ENCODE peak calls at places on chromosome 10, in eight cellular contexts. One of them, this sample, is unnamed.

GRCh38 chr10:124455441-124455840 is 5.6 kb upstream of the NKX1-2 start:
- DNase-seq in A172: no peak
- DNase-seq in Panc1: no peak
- DNase-seq in left lung: no peak
- DNase-seq in ACHN: no peak
- DNase-seq in stimulated activated CD8-positive, alpha-beta memory T cell treated with anti-CD3 and anti-CD28 coated beads, Interleukin-15, amount 100 ng/mL, for 48 hours: no peak
- DNase-seq in T1000: no peak
- DNase-seq in choroid plexus epithelial cell: no peak
- DNase-seq in this sample: no peak

GRCh38 chr10:29532256-29532878 is 102.4 kb downstream of the SVIL start:
- DNase-seq in A172: no peak
- DNase-seq in Panc1: no peak
- DNase-seq in left lung: no peak
- DNase-seq in ACHN: no peak
- DNase-seq in stimulated activated CD8-positive, alpha-beta memory T cell treated with anti-CD3 and anti-CD28 coated beads, Interleukin-15, amount 100 ng/mL, for 48 hours: no peak
- DNase-seq in T1000: no peak
- DNase-seq in choroid plexus epithelial cell: no peak
- DNase-seq in this sample: no peak

GRCh38 chr10:69201045-69201444 is 19.1 kb upstream of the HKDC1 start:
- DNase-seq in A172: peak
- DNase-seq in Panc1: no peak
- DNase-seq in left lung: no peak
- DNase-seq in ACHN: no peak
- DNase-seq in stimulated activated CD8-positive, alpha-beta memory T cell treated with anti-CD3 and anti-CD28 coated beads, Interleukin-15, amount 100 ng/mL, for 48 hours: no peak
- DNase-seq in T1000: no peak
- DNase-seq in choroid plexus epithelial cell: peak
- DNase-seq in this sample: no peak

GRCh38 chr10:4006051-4006450 is 221.0 kb upstream of the KLF6 start:
- DNase-seq in A172: no peak
- DNase-seq in Panc1: no peak
- DNase-seq in left lung: no peak
- DNase-seq in ACHN: no peak
- DNase-seq in stimulated activated CD8-positive, alpha-beta memory T cell treated with anti-CD3 and anti-CD28 coated beads, Interleukin-15, amount 100 ng/mL, for 48 hours: no peak
- DNase-seq in T1000: no peak
- DNase-seq in choroid plexus epithelial cell: no peak
- DNase-seq in this sample: no peak

GRCh38 chr10:73931767-73932624 is 21.1 kb downstream of the PLAU start:
- DNase-seq in A172: peak
- DNase-seq in Panc1: no peak
- DNase-seq in left lung: no peak
- DNase-seq in ACHN: no peak
- DNase-seq in stimulated activated CD8-positive, alpha-beta memory T cell treated with anti-CD3 and anti-CD28 coated beads, Interleukin-15, amount 100 ng/mL, for 48 hours: peak
- DNase-seq in T1000: no peak
- DNase-seq in choroid plexus epithelial cell: no peak
- DNase-seq in this sample: no peak

GRCh38 chr10:33139191-33139646 is 181.2 kb upstream of the ITGB1 start:
- DNase-seq in A172: no peak
- DNase-seq in Panc1: no peak
- DNase-seq in left lung: no peak
- DNase-seq in ACHN: no peak
- DNase-seq in stimulated activated CD8-positive, alpha-beta memory T cell treated with anti-CD3 and anti-CD28 coated beads, Interleukin-15, amount 100 ng/mL, for 48 hours: peak
- DNase-seq in T1000: no peak
- DNase-seq in choroid plexus epithelial cell: no peak
- DNase-seq in this sample: no peak

GRCh38 chr10:110410329-110411046 is 87.2 kb upstream of the DUSP5 start:
- DNase-seq in A172: peak
- DNase-seq in Panc1: no peak
- DNase-seq in left lung: peak
- DNase-seq in ACHN: peak
- DNase-seq in stimulated activated CD8-positive, alpha-beta memory T cell treated with anti-CD3 and anti-CD28 coated beads, Interleukin-15, amount 100 ng/mL, for 48 hours: no peak
- DNase-seq in T1000: peak
- DNase-seq in choroid plexus epithelial cell: peak
- DNase-seq in this sample: no peak

GRCh38 chr10:89332092-89332633 is 4.4 kb downstream of the IFIT3 start:
- DNase-seq in A172: no peak
- DNase-seq in Panc1: no peak
- DNase-seq in left lung: no peak
- DNase-seq in ACHN: peak
- DNase-seq in stimulated activated CD8-positive, alpha-beta memory T cell treated with anti-CD3 and anti-CD28 coated beads, Interleukin-15, amount 100 ng/mL, for 48 hours: no peak
- DNase-seq in T1000: no peak
- DNase-seq in choroid plexus epithelial cell: peak
- DNase-seq in this sample: no peak

GRCh38 chr10:70832852-70833542 is 17.2 kb downstream of the SGPL1 start:
- DNase-seq in A172: peak
- DNase-seq in Panc1: no peak
- DNase-seq in left lung: no peak
- DNase-seq in ACHN: peak
- DNase-seq in stimulated activated CD8-positive, alpha-beta memory T cell treated with anti-CD3 and anti-CD28 coated beads, Interleukin-15, amount 100 ng/mL, for 48 hours: no peak
- DNase-seq in T1000: no peak
- DNase-seq in choroid plexus epithelial cell: peak
- DNase-seq in this sample: no peak

GRCh38 chr10:112732277-112732891 is 217.7 kb upstream of the TCF7L2 start:
- DNase-seq in A172: peak
- DNase-seq in Panc1: no peak
- DNase-seq in left lung: no peak
- DNase-seq in ACHN: no peak
- DNase-seq in stimulated activated CD8-positive, alpha-beta memory T cell treated with anti-CD3 and anti-CD28 coated beads, Interleukin-15, amount 100 ng/mL, for 48 hours: no peak
- DNase-seq in T1000: peak
- DNase-seq in choroid plexus epithelial cell: no peak
- DNase-seq in this sample: no peak

GRCh38 chr10:35517431-35518181 is 87.5 kb upstream of the GJD4 start:
- DNase-seq in A172: no peak
- DNase-seq in Panc1: no peak
- DNase-seq in left lung: no peak
- DNase-seq in ACHN: no peak
- DNase-seq in stimulated activated CD8-positive, alpha-beta memory T cell treated with anti-CD3 and anti-CD28 coated beads, Interleukin-15, amount 100 ng/mL, for 48 hours: no peak
- DNase-seq in T1000: no peak
- DNase-seq in choroid plexus epithelial cell: peak
- DNase-seq in this sample: no peak

GRCh38 chr10:86348321-86349210 is 18.0 kb downstream of the GRID1 start:
- DNase-seq in A172: no peak
- DNase-seq in Panc1: no peak
- DNase-seq in left lung: peak
- DNase-seq in ACHN: no peak
- DNase-seq in stimulated activated CD8-positive, alpha-beta memory T cell treated with anti-CD3 and anti-CD28 coated beads, Interleukin-15, amount 100 ng/mL, for 48 hours: no peak
- DNase-seq in T1000: no peak
- DNase-seq in choroid plexus epithelial cell: peak
- DNase-seq in this sample: peak

GRCh38 chr10:123135415-123136141 is at the start of gene HMX3:
- DNase-seq in A172: no peak
- DNase-seq in Panc1: no peak
- DNase-seq in left lung: no peak
- DNase-seq in ACHN: no peak
- DNase-seq in stimulated activated CD8-positive, alpha-beta memory T cell treated with anti-CD3 and anti-CD28 coated beads, Interleukin-15, amount 100 ng/mL, for 48 hours: no peak
- DNase-seq in T1000: peak
- DNase-seq in choroid plexus epithelial cell: no peak
- DNase-seq in this sample: no peak

GRCh38 chr10:112140110-112140755 is 43.3 kb downstream of the GPAM start:
- DNase-seq in A172: peak
- DNase-seq in Panc1: peak
- DNase-seq in left lung: peak
- DNase-seq in ACHN: peak
- DNase-seq in stimulated activated CD8-positive, alpha-beta memory T cell treated with anti-CD3 and anti-CD28 coated beads, Interleukin-15, amount 100 ng/mL, for 48 hours: peak
- DNase-seq in T1000: peak
- DNase-seq in choroid plexus epithelial cell: peak
- DNase-seq in this sample: peak

GRCh38 chr10:96512997-96513685 is 585 bp downstream of the TLL2 start:
- DNase-seq in A172: no peak
- DNase-seq in Panc1: no peak
- DNase-seq in left lung: peak
- DNase-seq in ACHN: peak
- DNase-seq in stimulated activated CD8-positive, alpha-beta memory T cell treated with anti-CD3 and anti-CD28 coated beads, Interleukin-15, amount 100 ng/mL, for 48 hours: no peak
- DNase-seq in T1000: no peak
- DNase-seq in choroid plexus epithelial cell: peak
- DNase-seq in this sample: no peak

GRCh38 chr10:99346247-99346646 is 17.1 kb downstream of the CNNM1 start:
- DNase-seq in A172: peak
- DNase-seq in Panc1: no peak
- DNase-seq in left lung: no peak
- DNase-seq in ACHN: peak
- DNase-seq in stimulated activated CD8-positive, alpha-beta memory T cell treated with anti-CD3 and anti-CD28 coated beads, Interleukin-15, amount 100 ng/mL, for 48 hours: no peak
- DNase-seq in T1000: peak
- DNase-seq in choroid plexus epithelial cell: peak
- DNase-seq in this sample: no peak

GRCh38 chr10:132637477-132638129 is 100.0 kb downstream of the INPP5A start:
- DNase-seq in A172: peak
- DNase-seq in Panc1: peak
- DNase-seq in left lung: no peak
- DNase-seq in ACHN: peak
- DNase-seq in stimulated activated CD8-positive, alpha-beta memory T cell treated with anti-CD3 and anti-CD28 coated beads, Interleukin-15, amount 100 ng/mL, for 48 hours: no peak
- DNase-seq in T1000: peak
- DNase-seq in choroid plexus epithelial cell: peak
- DNase-seq in this sample: no peak

GRCh38 chr10:84499846-84500245 is 171.5 kb downstream of the CCSER2 start:
- DNase-seq in A172: no peak
- DNase-seq in Panc1: no peak
- DNase-seq in left lung: no peak
- DNase-seq in ACHN: no peak
- DNase-seq in stimulated activated CD8-positive, alpha-beta memory T cell treated with anti-CD3 and anti-CD28 coated beads, Interleukin-15, amount 100 ng/mL, for 48 hours: no peak
- DNase-seq in T1000: no peak
- DNase-seq in choroid plexus epithelial cell: peak
- DNase-seq in this sample: no peak

GRCh38 chr10:84423729-84424128 is 95.3 kb downstream of the CCSER2 start:
- DNase-seq in A172: no peak
- DNase-seq in Panc1: no peak
- DNase-seq in left lung: no peak
- DNase-seq in ACHN: no peak
- DNase-seq in stimulated activated CD8-positive, alpha-beta memory T cell treated with anti-CD3 and anti-CD28 coated beads, Interleukin-15, amount 100 ng/mL, for 48 hours: no peak
- DNase-seq in T1000: no peak
- DNase-seq in choroid plexus epithelial cell: peak
- DNase-seq in this sample: no peak

GRCh38 chr10:107966817-107967216 is 802.3 kb upstream of the SORCS1 start:
- DNase-seq in A172: no peak
- DNase-seq in Panc1: no peak
- DNase-seq in left lung: no peak
- DNase-seq in ACHN: no peak
- DNase-seq in stimulated activated CD8-positive, alpha-beta memory T cell treated with anti-CD3 and anti-CD28 coated beads, Interleukin-15, amount 100 ng/mL, for 48 hours: no peak
- DNase-seq in T1000: no peak
- DNase-seq in choroid plexus epithelial cell: peak
- DNase-seq in this sample: no peak

GRCh38 chr10:22505923-22506685 is 160.8 kb downstream of the SPAG6 start:
- DNase-seq in A172: peak
- DNase-seq in Panc1: no peak
- DNase-seq in left lung: peak
- DNase-seq in ACHN: no peak
- DNase-seq in stimulated activated CD8-positive, alpha-beta memory T cell treated with anti-CD3 and anti-CD28 coated beads, Interleukin-15, amount 100 ng/mL, for 48 hours: peak
- DNase-seq in T1000: no peak
- DNase-seq in choroid plexus epithelial cell: no peak
- DNase-seq in this sample: peak

GRCh38 chr10:46297406-46298204 is 10.8 kb downstream of the ANTXRL start:
- DNase-seq in A172: no peak
- DNase-seq in Panc1: no peak
- DNase-seq in left lung: no peak
- DNase-seq in ACHN: no peak
- DNase-seq in stimulated activated CD8-positive, alpha-beta memory T cell treated with anti-CD3 and anti-CD28 coated beads, Interleukin-15, amount 100 ng/mL, for 48 hours: no peak
- DNase-seq in T1000: no peak
- DNase-seq in choroid plexus epithelial cell: no peak
- DNase-seq in this sample: no peak

GRCh38 chr10:117186832-117187615 is 10.3 kb upstream of the KCNK18 start:
- DNase-seq in A172: peak
- DNase-seq in Panc1: no peak
- DNase-seq in left lung: no peak
- DNase-seq in ACHN: peak
- DNase-seq in stimulated activated CD8-positive, alpha-beta memory T cell treated with anti-CD3 and anti-CD28 coated beads, Interleukin-15, amount 100 ng/mL, for 48 hours: no peak
- DNase-seq in T1000: no peak
- DNase-seq in choroid plexus epithelial cell: peak
- DNase-seq in this sample: no peak

GRCh38 chr10:114278140-114278883 is 39.3 kb downstream of the VWA2 start:
- DNase-seq in A172: no peak
- DNase-seq in Panc1: no peak
- DNase-seq in left lung: no peak
- DNase-seq in ACHN: no peak
- DNase-seq in stimulated activated CD8-positive, alpha-beta memory T cell treated with anti-CD3 and anti-CD28 coated beads, Interleukin-15, amount 100 ng/mL, for 48 hours: no peak
- DNase-seq in T1000: no peak
- DNase-seq in choroid plexus epithelial cell: no peak
- DNase-seq in this sample: no peak

GRCh38 chr10:86299562-86299961 is 67.0 kb downstream of the GRID1 start:
- DNase-seq in A172: no peak
- DNase-seq in Panc1: no peak
- DNase-seq in left lung: no peak
- DNase-seq in ACHN: no peak
- DNase-seq in stimulated activated CD8-positive, alpha-beta memory T cell treated with anti-CD3 and anti-CD28 coated beads, Interleukin-15, amount 100 ng/mL, for 48 hours: no peak
- DNase-seq in T1000: no peak
- DNase-seq in choroid plexus epithelial cell: no peak
- DNase-seq in this sample: no peak

GRCh38 chr10:67609996-67610793 is 85.8 kb downstream of the CTNNA3 start:
- DNase-seq in A172: no peak
- DNase-seq in Panc1: no peak
- DNase-seq in left lung: no peak
- DNase-seq in ACHN: no peak
- DNase-seq in stimulated activated CD8-positive, alpha-beta memory T cell treated with anti-CD3 and anti-CD28 coated beads, Interleukin-15, amount 100 ng/mL, for 48 hours: no peak
- DNase-seq in T1000: no peak
- DNase-seq in choroid plexus epithelial cell: peak
- DNase-seq in this sample: no peak

GRCh38 chr10:52526251-52526823 is 212.3 kb downstream of the DKK1 start:
- DNase-seq in A172: peak
- DNase-seq in Panc1: no peak
- DNase-seq in left lung: no peak
- DNase-seq in ACHN: no peak
- DNase-seq in stimulated activated CD8-positive, alpha-beta memory T cell treated with anti-CD3 and anti-CD28 coated beads, Interleukin-15, amount 100 ng/mL, for 48 hours: no peak
- DNase-seq in T1000: no peak
- DNase-seq in choroid plexus epithelial cell: peak
- DNase-seq in this sample: no peak

GRCh38 chr10:25222085-25222660 is 47.4 kb downstream of the GPR158 start:
- DNase-seq in A172: no peak
- DNase-seq in Panc1: no peak
- DNase-seq in left lung: no peak
- DNase-seq in ACHN: no peak
- DNase-seq in stimulated activated CD8-positive, alpha-beta memory T cell treated with anti-CD3 and anti-CD28 coated beads, Interleukin-15, amount 100 ng/mL, for 48 hours: no peak
- DNase-seq in T1000: no peak
- DNase-seq in choroid plexus epithelial cell: no peak
- DNase-seq in this sample: no peak

GRCh38 chr10:124568339-124568738 is 106.7 kb downstream of the LHPP start:
- DNase-seq in A172: no peak
- DNase-seq in Panc1: no peak
- DNase-seq in left lung: peak
- DNase-seq in ACHN: no peak
- DNase-seq in stimulated activated CD8-positive, alpha-beta memory T cell treated with anti-CD3 and anti-CD28 coated beads, Interleukin-15, amount 100 ng/mL, for 48 hours: no peak
- DNase-seq in T1000: no peak
- DNase-seq in choroid plexus epithelial cell: no peak
- DNase-seq in this sample: no peak

GRCh38 chr10:82737556-82737955 is 862.6 kb downstream of the NRG3 start:
- DNase-seq in A172: no peak
- DNase-seq in Panc1: no peak
- DNase-seq in left lung: no peak
- DNase-seq in ACHN: no peak
- DNase-seq in stimulated activated CD8-positive, alpha-beta memory T cell treated with anti-CD3 and anti-CD28 coated beads, Interleukin-15, amount 100 ng/mL, for 48 hours: no peak
- DNase-seq in T1000: no peak
- DNase-seq in choroid plexus epithelial cell: no peak
- DNase-seq in this sample: no peak

GRCh38 chr10:6052247-6053221 is 9.6 kb downstream of the IL2RA start:
- DNase-seq in A172: no peak
- DNase-seq in Panc1: no peak
- DNase-seq in left lung: no peak
- DNase-seq in ACHN: no peak
- DNase-seq in stimulated activated CD8-positive, alpha-beta memory T cell treated with anti-CD3 and anti-CD28 coated beads, Interleukin-15, amount 100 ng/mL, for 48 hours: peak
- DNase-seq in T1000: no peak
- DNase-seq in choroid plexus epithelial cell: no peak
- DNase-seq in this sample: no peak